ENCODE peak calls at places on chromosomes 13 and 19, in five cellular contexts. E is fibroblast of the aortic adventitia, A is astrocyte of the spinal cord, O is vagina, C is dorsolateral prefrontal cortex. H is an unnamed sample.

GRCh38 chr19:55368701-55369563 is 1.3 kb downstream of the IL11 start:
- DNase-seq in A (peak), E (peak), O (no peak), C (no peak), H (no peak)

GRCh38 chr13:73429691-73430090 is 370.9 kb downstream of the KLF5 start:
- DNase-seq in O (no peak), E (peak), A (peak), C (no peak), H (no peak)

GRCh38 chr19:1133471-1133929 is 29.7 kb downstream of the GPX4 start:
- DNase-seq in A (no peak), O (no peak), C (no peak), E (no peak), H (no peak)

GRCh38 chr13:53321301-53321700 is 292.7 kb downstream of the OLFM4 start:
- DNase-seq in E (no peak), A (no peak), C (no peak), O (no peak), H (no peak)

GRCh38 chr13:29816715-29817114 is 33.7 kb downstream of the UBL3 start:
- DNase-seq in O (no peak), E (no peak), A (no peak), C (no peak), H (no peak)

GRCh38 chr19:7101498-7102253 is 32.2 kb downstream of the ZNF557 start:
- DNase-seq in O (no peak), A (no peak), E (no peak), C (no peak), H (no peak)

GRCh38 chr13:51153527-51153926 is 42.5 kb upstream of the C13orf42 start:
- DNase-seq in O (no peak), C (no peak), E (no peak), A (no peak), H (no peak)

GRCh38 chr13:90197722-90198121 is 1149.8 kb upstream of the MIR17HG start:
- DNase-seq in O (no peak), C (no peak), E (no peak), A (peak), H (no peak)

GRCh38 chr13:91056746-91057145 is 290.7 kb upstream of the MIR17HG start:
- DNase-seq in O (no peak), E (no peak), C (no peak), A (no peak), H (no peak)

GRCh38 chr13:20828540-20829364 is 55.0 kb upstream of the EEF1AKMT1 start:
- DNase-seq in A (peak), E (peak), O (no peak), C (no peak), H (no peak)

GRCh38 chr13:101305981-101306411 is 110.3 kb downstream of the NALCN start:
- DNase-seq in O (no peak), A (no peak), E (no peak), C (no peak), H (no peak)

GRCh38 chr13:62684359-62684758 is 1268.7 kb upstream of the PCDH20 start:
- DNase-seq in A (no peak), E (no peak), C (no peak), O (no peak), H (no peak)

GRCh38 chr13:62168891-62169290 is 753.2 kb upstream of the PCDH20 start:
- DNase-seq in C (no peak), O (no peak), A (no peak), E (no peak), H (no peak)

GRCh38 chr19:41425174-41426115 is 1.7 kb downstream of the B3GNT8 start:
- DNase-seq in C (no peak), E (no peak), O (no peak), A (no peak), H (no peak)

GRCh38 chr19:17557461-17557860 is 2.0 kb downstream of the COLGALT1 start:
- DNase-seq in C (no peak), E (no peak), O (no peak), A (no peak), H (no peak)

GRCh38 chr19:18263324-18264215 is 10.7 kb downstream of the IQCN start:
- DNase-seq in O (no peak), A (no peak), E (no peak), C (no peak), H (no peak)

GRCh38 chr13:60620611-60621395 is 223.8 kb downstream of the TDRD3 start:
- DNase-seq in O (no peak), C (no peak), E (no peak), A (peak), H (no peak)

GRCh38 chr19:16830679-16831078 is 1.5 kb downstream of the SIN3B start:
- DNase-seq in C (no peak), E (peak), A (peak), O (no peak), H (no peak)

GRCh38 chr19:2385053-2385721 is 25.1 kb downstream of the TMPRSS9 start:
- DNase-seq in O (no peak), E (peak), A (peak), C (no peak), H (no peak)

GRCh38 chr13:44035400-44035799 is 155.7 kb downstream of the LACC1 start:
- DNase-seq in E (no peak), A (no peak), C (no peak), O (no peak), H (no peak)

GRCh38 chr19:17948967-17949930 is 16.4 kb downstream of the CCDC124 start:
- DNase-seq in E (no peak), O (no peak), A (no peak), C (no peak), H (no peak)

GRCh38 chr13:106104281-106104901 is 431.1 kb downstream of the EFNB2 start:
- DNase-seq in O (no peak), C (no peak), E (peak), A (peak), H (no peak)

GRCh38 chr13:98987275-98987674 is 9.4 kb upstream of the DOCK9 start:
- DNase-seq in A (no peak), E (no peak), C (no peak), O (no peak), H (no peak)

GRCh38 chr13:98910501-98910951 is 67.3 kb downstream of the DOCK9 start:
- DNase-seq in A (peak), O (no peak), E (peak), C (no peak), H (no peak)

GRCh38 chr19:38856813-38857212 is 7.0 kb upstream of the HNRNPL start:
- DNase-seq in E (no peak), A (no peak), O (no peak), C (no peak), H (no peak)

DNA sequence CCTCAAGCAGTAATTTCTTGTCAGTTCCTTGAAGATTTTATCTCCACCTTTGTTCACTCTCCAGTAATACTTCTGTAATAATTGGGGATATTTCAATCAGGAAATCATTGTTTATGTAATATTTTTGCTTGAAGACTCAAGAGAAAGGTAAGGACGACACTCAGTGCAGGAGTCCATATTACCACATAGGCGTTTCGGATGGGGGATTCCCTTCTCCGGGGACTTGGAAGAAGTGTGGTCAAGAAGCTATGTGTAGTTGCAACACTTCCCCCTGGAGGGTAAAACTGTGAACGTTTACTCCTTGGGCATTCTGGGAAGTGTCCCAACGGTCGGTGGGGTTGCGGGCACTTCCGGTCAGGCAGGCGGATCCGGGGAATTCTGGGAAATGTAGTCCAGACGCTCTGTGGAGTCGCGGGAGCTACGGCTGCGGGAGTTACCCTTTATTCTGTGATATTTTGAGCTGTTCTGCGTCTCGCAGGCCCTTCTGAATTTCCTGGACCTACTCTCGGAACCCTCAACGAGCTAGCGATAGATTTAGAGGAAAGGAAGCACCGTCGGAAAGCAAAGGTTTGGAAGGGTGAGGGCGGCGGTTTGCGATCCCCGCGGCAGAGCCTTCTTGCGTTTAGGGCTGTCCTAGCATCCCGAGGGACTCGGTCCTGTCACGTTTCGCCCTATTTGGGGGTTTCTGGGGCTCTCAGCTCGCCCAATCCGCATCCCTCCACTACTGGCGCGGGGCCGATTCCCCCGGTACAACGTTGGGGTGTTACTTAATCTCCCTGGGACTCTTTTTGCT is at the start of gene ZNF221:
- DNase-seq in E (peak), C (peak), A (peak), O (peak), H (peak)
- TF ChIP-seq CTCF in E (peak), C (peak), A (peak), O (peak), H (peak)

GRCh38 chr13:31174018-31174417 is 12.3 kb upstream of the HSPH1 start:
- DNase-seq in O (no peak), E (peak), C (no peak), A (peak), H (no peak)
- TF ChIP-seq CTCF in O (no peak), E (no peak), C (peak), A (peak), H (no peak)

DNA sequence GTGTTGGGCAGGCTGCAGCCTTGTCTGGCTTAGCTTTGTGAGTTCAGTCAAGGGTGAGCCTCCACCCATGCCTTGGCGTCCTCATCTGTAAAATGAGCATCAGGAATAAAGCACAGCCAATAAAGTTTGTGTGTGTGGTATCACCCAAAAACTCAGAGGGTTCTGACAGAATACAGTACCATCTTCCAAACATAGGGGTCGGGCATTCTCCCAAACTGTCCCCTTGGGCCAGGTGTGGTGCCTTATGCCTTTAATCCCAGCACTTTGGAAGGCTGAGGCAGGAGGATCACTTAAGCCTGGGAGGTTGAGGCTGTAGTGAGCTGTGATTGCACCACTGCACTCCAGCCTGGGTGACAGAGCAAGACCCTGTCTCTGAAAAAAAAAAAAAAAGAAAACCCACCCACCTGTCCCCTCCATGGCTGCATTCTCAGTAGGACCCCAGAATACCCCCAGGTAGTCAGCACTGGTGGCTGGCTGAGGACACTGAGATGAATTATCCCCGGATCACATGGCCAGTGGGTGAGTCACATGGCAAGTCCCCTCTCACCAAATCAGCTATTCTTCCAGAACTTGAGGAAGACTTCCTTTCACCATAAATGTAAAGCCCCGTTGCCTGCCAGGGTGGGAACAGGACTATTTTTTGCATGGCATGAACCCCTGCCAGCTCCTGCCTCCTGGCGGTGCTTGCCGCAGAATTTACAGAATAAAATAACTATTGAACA is 18.6 kb downstream of the POP4 start:
- DNase-seq in C (no peak), E (no peak), A (no peak), O (no peak), H (no peak)
- TF ChIP-seq CTCF in C (no peak), E (no peak), A (no peak), O (no peak), H (no peak)

GRCh38 chr19:10251792-10252694 is at the start of gene MRPL4:
- DNase-seq in E (peak), C (peak), A (peak), O (peak), H (peak)
- TF ChIP-seq CTCF in E (no peak), C (no peak), A (no peak), O (no peak), H (no peak)

GRCh38 chr19:35095667-35096368 is 19.8 kb upstream of the FXYD3 start:
- DNase-seq in O (no peak), C (no peak), E (no peak), A (no peak), H (no peak)
- TF ChIP-seq CTCF in O (no peak), C (no peak), E (no peak), A (no peak), H (no peak)

H was measured in mesothelial cell of epicardium.